ENCODE peak calls at places on chromosomes 12 and 14, in eight cellular contexts. One of them, this sample, is unnamed.

GRCh38 chr12:2384029-2384386 is 331.2 kb downstream of the CACNA1C start:
- DNase-seq in astrocyte of the spinal cord: no peak
- DNase-seq in fibroblast of lung: no peak
- DNase-seq in A549: no peak
- DNase-seq in Peyer's patch: no peak
- DNase-seq in osteoblast: no peak
- DNase-seq in heart left ventricle: no peak
- DNase-seq in transverse colon: peak
- DNase-seq in this sample: no peak

GRCh38 chr12:51262758-51263177 is 7.4 kb downstream of the SMAGP start:
- DNase-seq in osteoblast: peak
- DNase-seq in astrocyte of the spinal cord: peak
- DNase-seq in heart left ventricle: no peak
- DNase-seq in Peyer's patch: peak
- DNase-seq in transverse colon: peak
- DNase-seq in A549: peak
- DNase-seq in fibroblast of lung: peak
- DNase-seq in this sample: no peak

GRCh38 chr14:103705158-103705523 is 10.1 kb downstream of the XRCC3 start:
- DNase-seq in Peyer's patch: no peak
- DNase-seq in osteoblast: no peak
- DNase-seq in heart left ventricle: peak
- DNase-seq in transverse colon: no peak
- DNase-seq in astrocyte of the spinal cord: no peak
- DNase-seq in fibroblast of lung: no peak
- DNase-seq in A549: no peak
- DNase-seq in this sample: no peak

GRCh38 chr12:122979908-122980191 is 631 bp upstream of the ARL6IP4 start:
- DNase-seq in heart left ventricle: no peak
- DNase-seq in Peyer's patch: no peak
- DNase-seq in A549: no peak
- DNase-seq in transverse colon: no peak
- DNase-seq in fibroblast of lung: no peak
- DNase-seq in osteoblast: peak
- DNase-seq in astrocyte of the spinal cord: no peak
- DNase-seq in this sample: no peak

GRCh38 chr12:121992059-121992879 is 29.4 kb upstream of the BCL7A start:
- DNase-seq in Peyer's patch: no peak
- DNase-seq in A549: peak
- DNase-seq in transverse colon: no peak
- DNase-seq in fibroblast of lung: peak
- DNase-seq in osteoblast: peak
- DNase-seq in astrocyte of the spinal cord: peak
- DNase-seq in heart left ventricle: no peak
- DNase-seq in this sample: peak

GRCh38 chr12:66765204-66765603 is 86.3 kb upstream of the GRIP1 start:
- DNase-seq in astrocyte of the spinal cord: no peak
- DNase-seq in fibroblast of lung: no peak
- DNase-seq in heart left ventricle: no peak
- DNase-seq in transverse colon: no peak
- DNase-seq in Peyer's patch: no peak
- DNase-seq in osteoblast: peak
- DNase-seq in A549: no peak
- DNase-seq in this sample: no peak

GRCh38 chr12:114655934-114656697 is 27.9 kb downstream of the TBX3 start:
- DNase-seq in fibroblast of lung: peak
- DNase-seq in Peyer's patch: no peak
- DNase-seq in heart left ventricle: no peak
- DNase-seq in astrocyte of the spinal cord: peak
- DNase-seq in A549: peak
- DNase-seq in transverse colon: no peak
- DNase-seq in osteoblast: no peak
- DNase-seq in this sample: no peak

GRCh38 chr12:23093488-23093887 is 468.5 kb downstream of the ETNK1 start:
- DNase-seq in Peyer's patch: no peak
- DNase-seq in heart left ventricle: no peak
- DNase-seq in A549: no peak
- DNase-seq in osteoblast: no peak
- DNase-seq in astrocyte of the spinal cord: no peak
- DNase-seq in transverse colon: no peak
- DNase-seq in fibroblast of lung: peak
- DNase-seq in this sample: no peak

GRCh38 chr12:68899251-68899771 is 33.7 kb downstream of the CPM start:
- DNase-seq in fibroblast of lung: peak
- DNase-seq in Peyer's patch: peak
- DNase-seq in heart left ventricle: peak
- DNase-seq in astrocyte of the spinal cord: peak
- DNase-seq in transverse colon: peak
- DNase-seq in A549: peak
- DNase-seq in osteoblast: no peak
- DNase-seq in this sample: peak

GRCh38 chr12:121278450-121279375 is 17.8 kb downstream of the CAMKK2 start:
- DNase-seq in astrocyte of the spinal cord: peak
- DNase-seq in osteoblast: no peak
- DNase-seq in A549: no peak
- DNase-seq in Peyer's patch: no peak
- DNase-seq in transverse colon: no peak
- DNase-seq in fibroblast of lung: peak
- DNase-seq in heart left ventricle: peak
- DNase-seq in this sample: no peak

GRCh38 chr14:59845245-59845644 is 25.3 kb downstream of the RTN1 start:
- DNase-seq in heart left ventricle: no peak
- DNase-seq in astrocyte of the spinal cord: no peak
- DNase-seq in transverse colon: no peak
- DNase-seq in Peyer's patch: no peak
- DNase-seq in fibroblast of lung: no peak
- DNase-seq in A549: no peak
- DNase-seq in osteoblast: no peak
- DNase-seq in this sample: no peak

DNA sequence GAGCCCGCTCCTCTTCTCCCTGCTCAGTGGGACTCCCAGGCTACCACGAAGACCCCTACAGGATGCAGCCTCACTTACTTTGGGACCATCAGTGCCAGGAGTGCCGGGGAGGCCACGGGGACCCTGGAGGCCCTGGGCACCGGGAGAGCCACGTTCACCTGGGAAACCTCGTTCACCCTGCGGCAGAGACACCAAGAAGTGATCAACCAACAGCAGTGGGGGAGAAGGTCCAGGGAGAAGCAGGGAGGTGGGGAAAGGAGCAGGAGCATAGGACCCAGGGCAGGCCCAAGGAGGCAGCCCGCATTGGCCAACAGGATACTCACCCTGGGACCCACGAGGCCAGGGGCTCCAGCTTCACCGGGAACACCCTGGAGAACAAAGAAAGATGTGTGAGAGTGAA is 19.4 kb downstream of the TMEM106C start:
- DNase-seq in heart left ventricle: no peak
- DNase-seq in fibroblast of lung: no peak
- DNase-seq in transverse colon: no peak
- DNase-seq in Peyer's patch: no peak
- DNase-seq in A549: no peak
- DNase-seq in astrocyte of the spinal cord: no peak
- DNase-seq in osteoblast: peak
- DNase-seq in this sample: no peak
- TF ChIP-seq CTCF in heart left ventricle: no peak
- TF ChIP-seq CTCF in fibroblast of lung: no peak
- TF ChIP-seq CTCF in transverse colon: no peak
- TF ChIP-seq CTCF in Peyer's patch: no peak
- TF ChIP-seq CTCF in A549: no peak
- TF ChIP-seq CTCF in astrocyte of the spinal cord: no peak
- TF ChIP-seq CTCF in osteoblast: no peak
- TF ChIP-seq CTCF in this sample: no peak

DNA sequence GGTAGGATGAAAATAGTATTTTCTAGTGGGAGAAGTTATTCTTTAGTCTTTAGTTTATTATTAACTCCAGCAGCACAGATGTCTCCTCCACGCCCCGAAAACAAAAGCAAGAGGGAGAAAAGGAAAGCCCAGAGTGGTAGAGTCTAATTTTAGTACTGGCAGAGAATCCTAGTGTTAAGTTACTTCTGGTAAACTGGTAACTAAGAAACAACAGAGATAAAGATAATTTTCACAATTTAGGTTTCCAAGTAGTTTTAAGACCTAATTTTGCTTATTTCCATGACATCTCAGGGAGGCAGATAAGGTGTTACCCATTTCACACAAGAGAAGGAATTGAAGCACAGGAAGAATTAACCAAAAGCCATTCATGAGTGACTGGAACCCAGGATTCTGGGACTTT is 16.3 kb downstream of the ATP5MC2 start:
- DNase-seq in heart left ventricle: no peak
- DNase-seq in osteoblast: peak
- DNase-seq in Peyer's patch: no peak
- DNase-seq in astrocyte of the spinal cord: peak
- DNase-seq in transverse colon: no peak
- DNase-seq in fibroblast of lung: peak
- DNase-seq in A549: no peak
- DNase-seq in this sample: no peak
- H3K4me3 ChIP-seq in heart left ventricle: peak
- H3K4me3 ChIP-seq in osteoblast: peak
- H3K4me3 ChIP-seq in Peyer's patch: no peak
- H3K4me3 ChIP-seq in astrocyte of the spinal cord: no peak
- H3K4me3 ChIP-seq in transverse colon: no peak
- H3K4me3 ChIP-seq in fibroblast of lung: peak
- H3K4me3 ChIP-seq in A549: peak
- H3K4me3 ChIP-seq in this sample: no peak

GRCh38 chr12:21073822-21074460 is 57.1 kb upstream of the SLCO1B1 start:
- DNase-seq in astrocyte of the spinal cord: peak
- DNase-seq in osteoblast: no peak
- DNase-seq in transverse colon: no peak
- DNase-seq in Peyer's patch: no peak
- DNase-seq in fibroblast of lung: no peak
- DNase-seq in heart left ventricle: no peak
- DNase-seq in A549: peak
- DNase-seq in this sample: peak
- TF ChIP-seq CTCF in astrocyte of the spinal cord: peak
- TF ChIP-seq CTCF in osteoblast: no peak
- TF ChIP-seq CTCF in transverse colon: no peak
- TF ChIP-seq CTCF in Peyer's patch: no peak
- TF ChIP-seq CTCF in fibroblast of lung: no peak
- TF ChIP-seq CTCF in heart left ventricle: no peak
- TF ChIP-seq CTCF in A549: no peak
- TF ChIP-seq CTCF in this sample: peak

DNA sequence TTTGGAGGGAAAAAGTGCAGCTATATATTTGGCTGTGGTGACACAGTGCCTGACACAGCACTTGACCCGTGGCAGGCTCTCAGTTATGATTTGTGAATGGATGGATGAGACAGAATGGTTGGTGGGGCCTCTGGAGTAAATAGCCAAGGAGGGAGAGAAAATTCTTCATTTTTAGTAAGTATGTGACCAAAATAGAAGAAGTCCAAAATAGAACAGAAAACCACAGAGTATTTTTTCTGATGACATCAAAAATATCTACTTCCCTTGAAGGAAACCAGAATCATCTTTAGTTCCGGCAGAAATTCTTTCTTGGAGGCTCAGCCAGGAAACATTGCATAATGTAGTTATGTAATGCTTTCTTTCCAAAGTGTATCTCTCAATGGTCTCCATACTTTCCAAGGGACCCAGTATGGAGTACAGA is 81.9 kb upstream of the WSCD2 start:
- DNase-seq in heart left ventricle: no peak
- DNase-seq in astrocyte of the spinal cord: no peak
- DNase-seq in osteoblast: no peak
- DNase-seq in fibroblast of lung: no peak
- DNase-seq in Peyer's patch: no peak
- DNase-seq in transverse colon: no peak
- DNase-seq in A549: no peak
- DNase-seq in this sample: no peak
- H3K4me3 ChIP-seq in heart left ventricle: peak
- H3K4me3 ChIP-seq in astrocyte of the spinal cord: no peak
- H3K4me3 ChIP-seq in osteoblast: peak
- H3K4me3 ChIP-seq in fibroblast of lung: no peak
- H3K4me3 ChIP-seq in Peyer's patch: no peak
- H3K4me3 ChIP-seq in transverse colon: no peak
- H3K4me3 ChIP-seq in A549: no peak
- H3K4me3 ChIP-seq in this sample: no peak

GRCh38 chr14:100100032-100100405 is 34.8 kb downstream of the EVL start:
- DNase-seq in Peyer's patch: no peak
- DNase-seq in transverse colon: no peak
- DNase-seq in osteoblast: no peak
- DNase-seq in fibroblast of lung: no peak
- DNase-seq in heart left ventricle: no peak
- DNase-seq in astrocyte of the spinal cord: no peak
- DNase-seq in A549: no peak
- DNase-seq in this sample: no peak

GRCh38 chr14:100103261-100104005 is 38.2 kb downstream of the EVL start:
- DNase-seq in heart left ventricle: peak
- DNase-seq in Peyer's patch: no peak
- DNase-seq in transverse colon: no peak
- DNase-seq in osteoblast: no peak
- DNase-seq in fibroblast of lung: no peak
- DNase-seq in A549: no peak
- DNase-seq in astrocyte of the spinal cord: peak
- DNase-seq in this sample: no peak

GRCh38 chr14:100104523-100105300 is 39.5 kb downstream of the EVL start:
- DNase-seq in fibroblast of lung: peak
- DNase-seq in transverse colon: no peak
- DNase-seq in heart left ventricle: no peak
- DNase-seq in A549: no peak
- DNase-seq in astrocyte of the spinal cord: peak
- DNase-seq in osteoblast: peak
- DNase-seq in Peyer's patch: no peak
- DNase-seq in this sample: peak

GRCh38 chr14:100104006-100104352 is 38.8 kb downstream of the EVL start:
- DNase-seq in osteoblast: no peak
- DNase-seq in A549: no peak
- DNase-seq in astrocyte of the spinal cord: no peak
- DNase-seq in Peyer's patch: no peak
- DNase-seq in transverse colon: no peak
- DNase-seq in fibroblast of lung: no peak
- DNase-seq in heart left ventricle: no peak
- DNase-seq in this sample: no peak

GRCh38 chr14:100102156-100102785 is 37.0 kb downstream of the EVL start:
- DNase-seq in fibroblast of lung: no peak
- DNase-seq in heart left ventricle: no peak
- DNase-seq in transverse colon: no peak
- DNase-seq in osteoblast: no peak
- DNase-seq in A549: no peak
- DNase-seq in astrocyte of the spinal cord: no peak
- DNase-seq in Peyer's patch: no peak
- DNase-seq in this sample: no peak
- TF ChIP-seq CTCF in fibroblast of lung: no peak
- TF ChIP-seq CTCF in heart left ventricle: no peak
- TF ChIP-seq CTCF in transverse colon: no peak
- TF ChIP-seq CTCF in osteoblast: no peak
- TF ChIP-seq CTCF in A549: no peak
- TF ChIP-seq CTCF in astrocyte of the spinal cord: no peak
- TF ChIP-seq CTCF in Peyer's patch: no peak
- TF ChIP-seq CTCF in this sample: no peak